ENCODE peak calls at places on chromosomes 13 and 19, in five cellular contexts. I is IMR-90, S is trophoblast cell, L is H1, D is mesendoderm. N is an unnamed sample. For H3K79me1, the result is how much of the 10 kb centered on the place peaks cover.

GRCh38 chr13:33150146-33150545 is 133.9 kb downstream of the KL start:
- DNase-seq in I (peak), S (no peak), L (no peak), D (no peak), N (no peak)

GRCh38 chr13:81048026-81048461 is 707.1 kb upstream of the SPRY2 start:
- DNase-seq in I (no peak), S (no peak), L (no peak), D (no peak), N (no peak)

GRCh38 chr19:8022275-8022674 is 16.8 kb upstream of the ELAVL1 start:
- DNase-seq in I (no peak), S (no peak), L (no peak), D (no peak), N (no peak)

GRCh38 chr13:94710081-94710809 is 2.1 kb downstream of the SOX21 start:
- DNase-seq in I (no peak), S (no peak), L (no peak), D (peak), N (peak)

GRCh38 chr19:3707868-3708206 is 347 bp upstream of the TJP3 start:
- DNase-seq in I (no peak), S (no peak), L (no peak), D (no peak), N (no peak)

GRCh38 chr19:35528218-35529038 is at the start of gene SBSN:
- DNase-seq in I (peak), S (no peak), L (no peak), D (no peak), N (no peak)

GRCh38 chr13:45630791-45631190 is 15.3 kb upstream of the ERICH6B start:
- DNase-seq in I (no peak), S (peak), L (no peak), D (no peak), N (no peak)

GRCh38 chr19:35648017-35648961 is at the start of gene COX6B1:
- DNase-seq in I (peak), S (peak), L (peak), D (peak), N (peak)

GRCh38 chr19:5907216-5907615 is 2.5 kb downstream of the VMAC start:
- DNase-seq in I (no peak), S (no peak), L (no peak), D (no peak), N (no peak)

GRCh38 chr13:38819053-38819452 is 132.2 kb downstream of the FREM2 start:
- DNase-seq in I (no peak), S (no peak), L (no peak), D (no peak), N (no peak)

GRCh38 chr19:54415901-54416621 is 797 bp downstream of the TTYH1 start:
- DNase-seq in I (no peak), S (no peak), L (no peak), D (no peak), N (no peak)

GRCh38 chr13:44474122-44474910 is 100.7 kb downstream of the SERP2 start:
- DNase-seq in I (peak), S (no peak), L (no peak), D (peak), N (no peak)

GRCh38 chr13:30905932-30906383 is at the start of gene MEDAG:
- DNase-seq in I (peak), S (no peak), L (no peak), D (no peak), N (no peak)

GRCh38 chr13:75255653-75256052 is 226.3 kb downstream of the TBC1D4 start:
- DNase-seq in I (no peak), S (no peak), L (no peak), D (no peak), N (no peak)

GRCh38 chr13:108281941-108282340 is 12.4 kb downstream of the TNFSF13B start:
- DNase-seq in I (no peak), S (no peak), L (no peak), D (no peak), N (no peak)

GRCh38 chr19:23075031-23075733 is 41.6 kb upstream of the ZNF730 start:
- DNase-seq in I (peak), S (peak), L (peak), D (peak), N (peak)

GRCh38 chr13:73258396-73258795 is 199.6 kb downstream of the KLF5 start:
- DNase-seq in I (peak), S (no peak), L (no peak), D (no peak), N (no peak)

GRCh38 chr19:46674416-46675178 is 13.6 kb upstream of the DACT3 start:
- DNase-seq in I (peak), S (no peak), L (no peak), D (peak), N (peak)

GRCh38 chr13:109989155-109989554 is 202.8 kb upstream of the IRS2 start:
- DNase-seq in I (peak), S (no peak), L (no peak), D (no peak), N (no peak)

GRCh38 chr13:19020988-19021387 is 160.6 kb downstream of the TUBA3C start:
- DNase-seq in I (no peak), S (no peak), L (no peak), D (no peak), N (no peak)

DNA sequence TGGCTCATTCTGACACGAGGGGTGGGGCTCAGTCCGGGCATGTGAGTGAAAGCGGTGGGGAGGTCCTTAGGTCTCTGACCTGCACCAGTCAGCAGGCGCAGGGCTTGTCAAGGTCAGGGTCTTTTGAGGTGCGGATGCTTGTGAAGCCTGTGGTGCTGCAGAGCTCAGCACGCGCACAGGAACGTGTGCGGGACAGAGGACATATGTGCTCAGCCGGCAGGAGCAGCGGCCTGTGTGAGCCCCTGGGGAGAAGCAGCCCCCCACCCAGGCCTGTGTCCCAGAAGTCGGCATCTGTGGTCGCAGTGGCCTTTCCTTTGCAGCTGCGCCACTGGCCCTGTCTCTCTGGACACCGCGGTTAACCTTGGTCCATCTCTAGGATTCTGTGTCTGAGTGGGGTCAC is 30.9 kb downstream of the ATP4B start:
- DNase-seq in I (no peak), S (no peak), L (no peak), D (no peak), N (no peak)
- H3K79me1 ChIP-seq in I (half or more), S (under half), L (under half), D (under half), N (under half)

GRCh38 chr13:114132419-114133121 is at the start of gene RASA3:
- DNase-seq in I (peak), S (no peak), L (peak), D (peak), N (peak)
- H2BK120ac ChIP-seq in I (peak), S (peak), L (no peak), D (peak), N (no peak)

GRCh38 chr19:18514800-18515682 is 6.8 kb downstream of the ELL start:
- DNase-seq in I (peak), S (peak), L (no peak), D (peak), N (no peak)

GRCh38 chr19:18515959-18516358 is 5.9 kb downstream of the ELL start:
- DNase-seq in I (no peak), S (no peak), L (no peak), D (no peak), N (no peak)

GRCh38 chr19:18519962-18520847 is 1.7 kb downstream of the ELL start:
- DNase-seq in I (peak), S (peak), L (no peak), D (peak), N (peak)

GRCh38 chr19:18518639-18519038 is 3.2 kb downstream of the ELL start:
- DNase-seq in I (no peak), S (no peak), L (no peak), D (no peak), N (no peak)

GRCh38 chr19:18517606-18518005 is 4.3 kb downstream of the ELL start:
- DNase-seq in I (no peak), S (no peak), L (no peak), D (no peak), N (no peak)
- H3K79me1 ChIP-seq in I (half or more), S (under half), L (under half), D (under half), N (under half)

GRCh38 chr19:18428837-18429674 is 8.9 kb downstream of the ISYNA1 start:
- DNase-seq in I (peak), S (peak), L (no peak), D (peak), N (peak)

GRCh38 chr19:18430417-18431144 is 7.4 kb downstream of the ISYNA1 start:
- DNase-seq in I (no peak), S (no peak), L (no peak), D (no peak), N (no peak)

GRCh38 chr19:18428173-18428836 is 9.1 kb downstream of the SSBP4 start:
- DNase-seq in I (no peak), S (no peak), L (no peak), D (no peak), N (no peak)

GRCh38 chr19:18431351-18432197 is 6.4 kb downstream of the ISYNA1 start:
- DNase-seq in I (no peak), S (no peak), L (no peak), D (no peak), N (no peak)

DNA sequence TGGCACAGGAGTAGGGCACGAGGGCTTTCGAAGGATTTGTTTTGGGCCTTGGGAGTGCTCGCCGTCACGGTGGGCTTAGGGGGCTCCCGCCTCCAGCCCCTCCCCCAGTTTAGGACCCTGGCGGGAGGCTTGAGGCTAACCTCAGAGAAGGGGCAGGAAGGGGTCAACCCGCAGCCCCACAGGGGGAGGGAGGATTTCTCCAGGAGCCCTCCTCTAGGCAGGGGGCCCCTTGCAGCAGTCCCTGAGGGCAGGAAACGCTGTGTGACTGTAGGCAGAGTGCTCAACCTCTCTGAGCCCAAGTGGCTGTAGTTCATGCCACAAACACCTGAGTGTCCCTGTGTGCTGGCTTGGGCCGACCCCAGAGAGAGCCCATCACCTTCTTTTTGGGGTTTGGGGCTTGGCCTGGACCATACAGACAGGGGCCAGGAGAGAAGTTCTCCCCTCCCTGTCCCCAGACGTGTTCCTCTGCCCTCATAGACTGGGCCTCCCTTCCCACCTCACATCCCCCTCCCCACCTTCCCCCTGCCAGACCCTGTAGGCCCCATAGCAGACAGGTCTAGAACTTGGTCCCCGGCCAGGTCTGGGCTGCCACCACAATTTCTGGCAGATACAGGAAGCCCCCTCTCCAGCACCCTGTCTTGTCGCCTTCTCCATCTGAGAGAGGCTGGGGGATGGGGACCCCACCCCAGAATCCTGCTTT is 8.1 kb downstream of the ISYNA1 start:
- DNase-seq in I (no peak), S (no peak), L (no peak), D (peak), N (no peak)
- H2BK120ac ChIP-seq in I (no peak), S (no peak), L (no peak), D (no peak), N (no peak)

GRCh38 chr19:2216361-2217225 is 19.5 kb downstream of the PLEKHJ1 start:
- DNase-seq in I (no peak), S (no peak), L (no peak), D (no peak), N (no peak)
- H3K79me1 ChIP-seq in I (half or more), S (under half), L (under half), D (under half), N (under half)

DNA sequence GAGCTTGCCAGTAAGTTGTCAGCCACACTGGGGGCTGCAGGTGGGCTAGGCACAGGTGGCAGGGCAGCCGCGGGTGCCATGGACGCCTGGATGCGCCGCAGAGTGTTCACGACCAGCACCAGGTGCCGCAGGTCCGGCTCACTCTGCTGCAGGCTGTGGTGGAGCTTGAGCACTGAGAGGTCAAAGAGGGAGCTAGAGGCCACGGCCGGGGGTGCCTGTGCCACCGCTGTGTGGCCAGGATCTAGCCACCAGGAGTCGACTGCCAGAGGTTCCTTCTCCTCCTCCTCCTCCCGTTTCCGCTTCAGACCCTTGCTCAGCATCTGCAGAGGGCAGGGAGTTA is 2.6 kb downstream of the SERTAD1 start:
- DNase-seq in I (no peak), S (no peak), L (no peak), D (no peak), N (no peak)
- H2BK120ac ChIP-seq in I (no peak), S (no peak), L (no peak), D (no peak), N (no peak)

DNA sequence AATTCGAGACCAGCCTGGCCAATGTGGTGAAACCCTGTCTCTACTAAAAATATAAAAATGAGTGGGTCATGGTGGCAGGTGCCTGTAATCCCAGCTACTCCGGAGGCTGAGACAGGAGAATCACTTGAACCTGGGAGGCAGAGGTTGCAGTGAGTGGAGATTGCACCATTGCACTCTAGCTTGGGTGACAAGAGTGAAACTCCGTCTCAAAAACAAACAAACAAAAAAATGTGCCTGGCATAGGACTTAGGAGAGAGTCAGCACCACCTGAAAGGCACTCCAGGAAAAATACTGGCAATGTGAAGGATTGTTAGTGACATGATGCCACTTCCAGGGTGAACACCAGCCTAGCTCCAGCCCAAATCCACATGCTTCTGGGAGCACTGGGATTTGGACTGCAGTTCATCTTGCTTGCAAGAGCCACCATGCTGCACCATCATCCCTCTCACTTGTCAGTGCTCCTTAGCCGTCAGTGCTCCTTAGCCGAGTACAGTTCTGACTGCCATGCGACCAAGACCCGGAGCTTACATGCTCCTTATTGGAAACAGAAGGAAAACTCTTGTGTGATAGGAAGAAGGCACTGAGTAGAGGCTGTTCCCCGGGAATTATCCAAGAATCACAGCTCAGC is 145.1 kb upstream of the RNF113B start:
- DNase-seq in I (no peak), S (no peak), L (no peak), D (no peak), N (no peak)
- H3K79me1 ChIP-seq in I (half or more), S (under half), L (under half), D (under half), N (under half)

DNA sequence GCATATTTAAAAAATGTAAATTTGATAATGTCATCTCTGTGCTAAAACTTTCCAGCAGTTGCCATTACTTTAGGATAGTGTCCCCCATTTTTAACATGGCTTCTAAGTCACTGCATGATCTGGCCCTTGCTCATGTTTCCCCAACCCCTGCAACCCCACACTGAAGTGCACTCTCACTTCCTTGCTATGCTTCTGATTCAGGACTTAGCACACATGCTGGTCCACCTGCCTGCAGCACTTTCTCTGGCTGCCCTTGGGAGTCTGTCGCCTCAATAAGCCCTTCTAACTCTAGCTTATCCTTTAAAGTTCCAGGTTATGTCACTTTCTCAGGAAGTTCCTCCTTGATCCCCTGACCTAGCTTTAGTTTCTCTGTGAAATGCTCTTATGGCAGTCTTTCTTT is 241.0 kb downstream of the POSTN start:
- DNase-seq in I (peak), S (no peak), L (no peak), D (no peak), N (no peak)
- H2BK120ac ChIP-seq in I (no peak), S (no peak), L (no peak), D (no peak), N (no peak)

GRCh38 chr19:49831592-49831991 is 13.5 kb downstream of the MED25 start:
- DNase-seq in I (no peak), S (no peak), L (no peak), D (no peak), N (no peak)

GRCh38 chr19:49827034-49827433 is 8.9 kb downstream of the MED25 start:
- DNase-seq in I (no peak), S (no peak), L (no peak), D (no peak), N (no peak)

GRCh38 chr19:49830766-49831165 is 12.7 kb downstream of the MED25 start:
- DNase-seq in I (no peak), S (no peak), L (no peak), D (no peak), N (no peak)

GRCh38 chr19:49829200-49829599 is 11.1 kb downstream of the MED25 start:
- DNase-seq in I (no peak), S (no peak), L (no peak), D (no peak), N (no peak)

DNA sequence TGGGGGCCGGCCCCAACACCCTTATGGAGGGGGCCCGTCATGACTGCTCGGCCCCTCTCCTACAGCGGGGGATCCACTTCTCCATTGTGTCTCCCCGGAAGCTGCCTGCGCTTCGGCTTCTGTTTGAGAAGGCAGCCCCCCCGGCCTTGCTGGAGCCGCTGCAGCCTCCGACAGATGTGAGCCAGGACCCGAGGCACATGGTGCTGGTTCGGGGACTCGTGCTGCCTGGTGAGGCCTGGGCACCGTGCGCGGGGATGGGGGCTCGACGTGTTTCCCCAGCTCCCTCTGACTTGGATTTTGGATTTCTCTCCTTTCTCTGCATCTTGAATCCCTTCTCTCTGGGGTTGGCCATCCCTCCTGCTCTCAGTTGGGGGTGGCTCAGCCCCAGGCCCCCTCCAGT is 11.6 kb downstream of the MED25 start:
- DNase-seq in I (no peak), S (no peak), L (no peak), D (no peak), N (no peak)
- H3K79me1 ChIP-seq in I (under half), S (under half), L (under half), D (under half), N (under half)

DNA sequence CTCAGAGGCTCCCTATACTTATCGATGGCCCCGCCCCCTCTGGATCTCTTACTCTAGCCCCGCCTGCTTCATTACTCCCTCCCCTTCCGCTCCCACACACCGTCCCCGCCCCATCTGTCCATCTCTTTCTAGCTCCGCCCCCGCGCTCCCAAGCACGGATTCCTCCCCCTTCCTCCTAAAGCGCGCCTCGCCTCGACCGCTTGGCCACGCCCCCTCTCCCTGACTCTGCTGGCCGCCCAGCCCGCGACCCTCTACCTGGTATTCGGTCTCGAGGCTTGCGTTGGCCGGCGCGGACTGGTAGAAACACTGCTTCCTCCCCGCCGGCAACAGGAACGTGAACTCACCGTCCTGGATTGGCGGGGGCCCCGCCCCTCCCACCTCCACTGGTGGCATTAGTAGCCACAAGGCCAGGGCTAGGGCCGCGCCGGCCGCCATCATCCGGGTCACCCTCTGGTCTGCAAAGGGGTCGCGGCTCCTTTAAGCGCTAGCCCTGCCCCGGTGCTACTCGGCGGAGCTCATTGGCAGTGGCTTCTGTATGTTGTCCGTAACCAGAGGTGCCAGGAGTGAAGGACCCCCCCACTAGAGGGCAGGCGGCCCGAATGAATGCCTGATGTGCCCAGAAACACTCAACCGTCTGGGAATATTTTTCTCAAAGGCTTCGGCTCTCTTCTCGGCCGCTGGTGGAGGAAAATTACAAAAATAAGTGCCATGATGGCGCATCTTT is at the start of gene TMED1:
- DNase-seq in I (peak), S (peak), L (peak), D (peak), N (peak)
- H2BK120ac ChIP-seq in I (peak), S (peak), L (peak), D (no peak), N (no peak)

N was measured in H9.